ENCODE peak calls at places on chromosomes 16 and 17, in eight cellular contexts. G is epithelial cell of esophagus, I is ovary, U is progenitor cell of endocrine pancreas, E is BE2C, R is cardiac fibroblast, H is RWPE1, T is stomach. M is an unnamed sample.

GRCh38 chr16:71626018-71626857 is at the start of gene MARVELD3:
- DNase-seq in G (peak), I (peak), U (peak), E (no peak), R (no peak), H (peak), T (peak), M (peak)

GRCh38 chr17:59534583-59534982 is 30.8 kb upstream of the DHX40 start:
- DNase-seq in G (no peak), I (no peak), U (no peak), E (no peak), R (no peak), H (no peak), T (no peak), M (peak)

GRCh38 chr16:18931756-18932155 is 5.5 kb upstream of the SMG1 start:
- DNase-seq in G (no peak), I (no peak), U (no peak), E (no peak), R (no peak), H (no peak), T (no peak), M (no peak)

GRCh38 chr16:46948548-46949166 is 24.8 kb downstream of the DNAJA2 start:
- DNase-seq in G (no peak), I (no peak), U (no peak), E (no peak), R (no peak), H (no peak), T (peak), M (no peak)

GRCh38 chr17:38455288-38455915 is 27.1 kb downstream of the ARHGAP23 start:
- DNase-seq in G (no peak), I (no peak), U (no peak), E (peak), R (peak), H (no peak), T (no peak), M (no peak)

GRCh38 chr17:48545022-48545376 is at the start of gene HOXB2:
- DNase-seq in G (no peak), I (no peak), U (no peak), E (no peak), R (peak), H (no peak), T (no peak), M (no peak)

GRCh38 chr16:69064789-69065313 is 40.6 kb upstream of the HAS3 start:
- DNase-seq in G (no peak), I (no peak), U (no peak), E (no peak), R (no peak), H (no peak), T (no peak), M (no peak)

GRCh38 chr17:73092518-73093135 is at the start of gene SLC39A11:
- DNase-seq in G (peak), I (peak), U (peak), E (peak), R (peak), H (peak), T (peak), M (peak)

GRCh38 chr17:48952904-48953303 is 8.3 kb upstream of the SNF8 start:
- DNase-seq in G (no peak), I (no peak), U (no peak), E (no peak), R (no peak), H (no peak), T (no peak), M (no peak)

GRCh38 chr17:56169621-56170020 is 16.3 kb downstream of the ANKFN1 start:
- DNase-seq in G (no peak), I (no peak), U (no peak), E (no peak), R (no peak), H (no peak), T (no peak), M (no peak)

GRCh38 chr16:87499189-87499486 is 6.3 kb upstream of the ZCCHC14 start:
- DNase-seq in G (peak), I (no peak), U (no peak), E (no peak), R (peak), H (no peak), T (no peak), M (peak)

GRCh38 chr17:45733781-45734180 is 50.3 kb upstream of the CRHR1 start:
- DNase-seq in G (no peak), I (no peak), U (no peak), E (no peak), R (no peak), H (no peak), T (no peak), M (no peak)

GRCh38 chr16:3088450-3088849 is 10.6 kb downstream of the ZSCAN10 start:
- DNase-seq in G (no peak), I (no peak), U (no peak), E (no peak), R (no peak), H (no peak), T (no peak), M (no peak)

GRCh38 chr16:85679870-85680269 is 8.9 kb downstream of the GINS2 start:
- DNase-seq in G (no peak), I (no peak), U (no peak), E (no peak), R (no peak), H (no peak), T (no peak), M (no peak)

GRCh38 chr17:61425682-61426481 is 26.2 kb downstream of the TBX2 start:
- DNase-seq in G (no peak), I (no peak), U (no peak), E (peak), R (no peak), H (no peak), T (no peak), M (peak)

GRCh38 chr17:47791025-47791424 is 30.6 kb downstream of the OSBPL7 start:
- DNase-seq in G (no peak), I (no peak), U (no peak), E (no peak), R (no peak), H (no peak), T (no peak), M (no peak)

GRCh38 chr16:14070877-14071575 is at the start of gene MRTFB:
- DNase-seq in G (peak), I (peak), U (peak), E (peak), R (peak), H (peak), T (peak), M (peak)

GRCh38 chr16:87538594-87538993 is 45.8 kb upstream of the ZCCHC14 start:
- DNase-seq in G (no peak), I (no peak), U (no peak), E (no peak), R (peak), H (no peak), T (no peak), M (no peak)

GRCh38 chr17:19933221-19933620 is 44.4 kb downstream of the AKAP10 start:
- DNase-seq in G (no peak), I (no peak), U (no peak), E (no peak), R (no peak), H (no peak), T (no peak), M (no peak)

GRCh38 chr16:3012828-3013420 is at the start of gene CLDN9:
- DNase-seq in G (no peak), I (no peak), U (no peak), E (no peak), R (no peak), H (no peak), T (peak), M (no peak)

GRCh38 chr16:22216191-22216831 is 10.2 kb downstream of the EEF2K start:
- DNase-seq in G (no peak), I (no peak), U (no peak), E (no peak), R (peak), H (no peak), T (no peak), M (no peak)

GRCh38 chr16:1075546-1075945 is 3.0 kb downstream of the SSTR5 start:
- DNase-seq in G (no peak), I (no peak), U (no peak), E (peak), R (no peak), H (no peak), T (no peak), M (no peak)

GRCh38 chr17:9644910-9645751 is at the start of gene USP43:
- DNase-seq in G (peak), I (no peak), U (peak), E (no peak), R (peak), H (peak), T (peak), M (peak)

GRCh38 chr17:79529661-79530081 is 81.2 kb downstream of the RBFOX3 start:
- DNase-seq in G (no peak), I (no peak), U (no peak), E (no peak), R (no peak), H (no peak), T (no peak), M (no peak)

GRCh38 chr17:78599419-78599818 is 22.2 kb upstream of the DNAH17 start:
- DNase-seq in G (no peak), I (no peak), U (no peak), E (no peak), R (peak), H (no peak), T (no peak), M (no peak)

GRCh38 chr16:52537463-52537862 is 9.5 kb downstream of the TOX3 start:
- DNase-seq in G (no peak), I (no peak), U (no peak), E (no peak), R (no peak), H (no peak), T (peak), M (no peak)

GRCh38 chr16:89320717-89321501 is 103.4 kb downstream of the ZNF778 start:
- DNase-seq in G (peak), I (peak), U (no peak), E (peak), R (peak), H (peak), T (peak), M (peak)

GRCh38 chr17:49908782-49909714 is 59.9 kb upstream of the DLX4 start:
- DNase-seq in G (no peak), I (no peak), U (no peak), E (no peak), R (no peak), H (no peak), T (no peak), M (no peak)

GRCh38 chr17:57832711-57833596 is 16.9 kb downstream of the MRPS23 start:
- DNase-seq in G (peak), I (peak), U (peak), E (peak), R (peak), H (peak), T (peak), M (peak)

GRCh38 chr17:50133028-50133768 is 3.2 kb upstream of the SAMD14 start:
- DNase-seq in G (no peak), I (peak), U (no peak), E (peak), R (peak), H (no peak), T (no peak), M (no peak)

GRCh38 chr17:57999496-58000017 is 7.5 kb downstream of the SRSF1 start:
- DNase-seq in G (peak), I (no peak), U (no peak), E (no peak), R (peak), H (no peak), T (no peak), M (peak)

GRCh38 chr16:47777191-47777590 is 316.1 kb downstream of the PHKB start:
- DNase-seq in G (peak), I (no peak), U (no peak), E (no peak), R (peak), H (no peak), T (no peak), M (peak)

GRCh38 chr16:7376227-7376626 is 43.6 kb downstream of the RBFOX1 start:
- DNase-seq in G (no peak), I (no peak), U (no peak), E (no peak), R (no peak), H (no peak), T (no peak), M (no peak)

GRCh38 chr16:23999663-24000062 is 163.9 kb downstream of the PRKCB start:
- DNase-seq in G (no peak), I (no peak), U (no peak), E (no peak), R (no peak), H (no peak), T (no peak), M (no peak)

GRCh38 chr17:4587195-4587594 is 2.9 kb downstream of the SMTNL2 start:
- DNase-seq in G (no peak), I (no peak), U (no peak), E (no peak), R (no peak), H (no peak), T (no peak), M (no peak)

GRCh38 chr17:29687601-29688000 is 64.9 kb upstream of the CORO6 start:
- DNase-seq in G (no peak), I (no peak), U (no peak), E (no peak), R (peak), H (no peak), T (no peak), M (no peak)

GRCh38 chr17:69900829-69901228 is 174.2 kb upstream of the KCNJ16 start:
- DNase-seq in G (no peak), I (no peak), U (no peak), E (no peak), R (no peak), H (no peak), T (no peak), M (no peak)

GRCh38 chr17:29623283-29623647 is 553 bp upstream of the CORO6 start:
- DNase-seq in G (no peak), I (no peak), U (no peak), E (no peak), R (no peak), H (no peak), T (no peak), M (no peak)

GRCh38 chr17:2468270-2468669 is 43.4 kb downstream of the METTL16 start:
- DNase-seq in G (no peak), I (no peak), U (no peak), E (no peak), R (peak), H (no peak), T (no peak), M (no peak)

GRCh38 chr16:29308644-29309546 is 97.6 kb downstream of the NPIPB11 start:
- DNase-seq in G (no peak), I (peak), U (no peak), E (no peak), R (no peak), H (no peak), T (no peak), M (no peak)

GRCh38 chr16:29313559-29313887 is 93.0 kb downstream of the NPIPB11 start:
- DNase-seq in G (no peak), I (peak), U (no peak), E (no peak), R (no peak), H (no peak), T (no peak), M (no peak)

GRCh38 chr16:29311636-29312344 is 94.7 kb downstream of the NPIPB11 start:
- DNase-seq in G (no peak), I (peak), U (no peak), E (no peak), R (no peak), H (no peak), T (no peak), M (no peak)

GRCh38 chr16:29312835-29313558 is 93.5 kb downstream of the NPIPB11 start:
- DNase-seq in G (no peak), I (peak), U (no peak), E (peak), R (no peak), H (no peak), T (no peak), M (no peak)

DNA sequence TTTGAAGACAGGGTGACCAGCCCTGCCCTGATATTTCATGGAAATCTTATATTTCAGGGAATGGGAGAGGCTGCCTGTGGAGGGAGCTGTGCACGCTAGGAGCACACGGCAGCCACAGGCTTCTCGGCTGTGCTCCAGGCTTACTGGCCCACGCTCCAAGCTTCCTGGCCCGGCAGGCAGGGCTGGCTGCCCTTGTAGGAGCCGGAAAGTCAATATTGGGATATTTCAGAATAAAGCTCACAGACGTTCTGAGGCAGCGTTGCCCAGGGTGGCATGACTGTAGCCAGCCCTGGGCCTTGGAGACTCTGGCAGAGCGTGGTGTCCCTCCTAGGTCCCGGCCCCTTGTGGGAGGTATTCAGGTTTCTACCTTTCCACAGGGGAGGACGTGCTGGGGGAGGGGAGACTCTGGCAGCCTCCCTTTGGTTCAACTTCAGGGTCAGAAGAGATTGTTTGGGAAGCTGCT is 95.6 kb downstream of the NPIPB11 start:
- DNase-seq in G (no peak), I (peak), U (no peak), E (no peak), R (no peak), H (no peak), T (peak), M (no peak)
- TF ChIP-seq CTCF in G (peak), I (no peak), U (no peak), E (no peak), R (no peak), H (no peak), T (no peak), M (no peak)

GRCh38 chr17:75289832-75290337 is 652 bp upstream of the SLC25A19 start:
- DNase-seq in G (peak), I (no peak), U (no peak), E (peak), R (peak), H (peak), T (peak), M (peak)
- TF ChIP-seq CTCF in G (peak), I (no peak), U (peak), E (peak), R (no peak), H (peak), T (no peak), M (no peak)

GRCh38 chr17:6495450-6496115 is 51.3 kb downstream of the PIMREG start:
- DNase-seq in G (no peak), I (no peak), U (no peak), E (no peak), R (no peak), H (no peak), T (no peak), M (no peak)
- TF ChIP-seq CTCF in G (no peak), I (no peak), U (peak), E (no peak), R (peak), H (no peak), T (no peak), M (no peak)

GRCh38 chr16:54934536-54935410 is 4.1 kb downstream of the IRX5 start:
- DNase-seq in G (peak), I (no peak), U (peak), E (no peak), R (no peak), H (no peak), T (no peak), M (peak)
- TF ChIP-seq CTCF in G (peak), I (no peak), U (peak), E (peak), R (no peak), H (no peak), T (no peak), M (peak)